ENCODE peak calls at places on chromosomes 16 and 17, in seven cellular contexts. One of them, this sample, is unnamed.

GRCh38 chr17:61848247-61848646 is 15.1 kb downstream of the BRIP1 start:
- DNase-seq in stomach: no peak
- DNase-seq in prostate gland: no peak
- DNase-seq in transverse colon: no peak
- DNase-seq in upper lobe of left lung: no peak
- DNase-seq in K562: no peak
- DNase-seq in endothelial cell of umbilical vein: no peak
- DNase-seq in this sample: no peak

GRCh38 chr17:17235212-17236174 is 1.5 kb downstream of the FLCN start:
- DNase-seq in endothelial cell of umbilical vein: peak
- DNase-seq in K562: peak
- DNase-seq in upper lobe of left lung: no peak
- DNase-seq in stomach: no peak
- DNase-seq in transverse colon: no peak
- DNase-seq in prostate gland: no peak
- DNase-seq in this sample: no peak

GRCh38 chr17:80791758-80792284 is 199.8 kb upstream of the CHMP6 start:
- DNase-seq in K562: peak
- DNase-seq in upper lobe of left lung: no peak
- DNase-seq in prostate gland: no peak
- DNase-seq in stomach: peak
- DNase-seq in transverse colon: peak
- DNase-seq in endothelial cell of umbilical vein: peak
- DNase-seq in this sample: no peak

GRCh38 chr16:57093845-57094564 is 1.6 kb downstream of the CPNE2 start:
- DNase-seq in upper lobe of left lung: no peak
- DNase-seq in transverse colon: peak
- DNase-seq in prostate gland: no peak
- DNase-seq in stomach: no peak
- DNase-seq in K562: no peak
- DNase-seq in endothelial cell of umbilical vein: no peak
- DNase-seq in this sample: no peak

GRCh38 chr17:74274060-74274702 is at the start of gene DNAI2:
- DNase-seq in transverse colon: peak
- DNase-seq in K562: no peak
- DNase-seq in endothelial cell of umbilical vein: no peak
- DNase-seq in prostate gland: no peak
- DNase-seq in upper lobe of left lung: peak
- DNase-seq in stomach: no peak
- DNase-seq in this sample: no peak

GRCh38 chr16:65717006-65717720 is 595.3 kb upstream of the CDH11 start:
- DNase-seq in transverse colon: no peak
- DNase-seq in K562: no peak
- DNase-seq in prostate gland: no peak
- DNase-seq in upper lobe of left lung: no peak
- DNase-seq in stomach: no peak
- DNase-seq in endothelial cell of umbilical vein: no peak
- DNase-seq in this sample: no peak

GRCh38 chr17:79316805-79317204 is 242.2 kb downstream of the ENGASE start:
- DNase-seq in upper lobe of left lung: no peak
- DNase-seq in stomach: no peak
- DNase-seq in K562: no peak
- DNase-seq in prostate gland: no peak
- DNase-seq in transverse colon: no peak
- DNase-seq in endothelial cell of umbilical vein: no peak
- DNase-seq in this sample: no peak

GRCh38 chr17:40605301-40605700 is 40.0 kb upstream of the CCR7 start:
- DNase-seq in transverse colon: no peak
- DNase-seq in upper lobe of left lung: no peak
- DNase-seq in stomach: no peak
- DNase-seq in K562: no peak
- DNase-seq in prostate gland: no peak
- DNase-seq in endothelial cell of umbilical vein: no peak
- DNase-seq in this sample: no peak

GRCh38 chr17:16007439-16007838 is 7.8 kb downstream of the TTC19 start:
- DNase-seq in transverse colon: no peak
- DNase-seq in prostate gland: no peak
- DNase-seq in upper lobe of left lung: no peak
- DNase-seq in endothelial cell of umbilical vein: no peak
- DNase-seq in K562: no peak
- DNase-seq in stomach: no peak
- DNase-seq in this sample: no peak

GRCh38 chr17:18002171-18002570 is 29.5 kb downstream of the DRC3 start:
- DNase-seq in upper lobe of left lung: no peak
- DNase-seq in endothelial cell of umbilical vein: no peak
- DNase-seq in transverse colon: no peak
- DNase-seq in stomach: no peak
- DNase-seq in prostate gland: no peak
- DNase-seq in K562: no peak
- DNase-seq in this sample: no peak

GRCh38 chr16:24729967-24730815 is 740 bp downstream of the TNRC6A start:
- DNase-seq in transverse colon: peak
- DNase-seq in K562: peak
- DNase-seq in prostate gland: peak
- DNase-seq in upper lobe of left lung: no peak
- DNase-seq in endothelial cell of umbilical vein: peak
- DNase-seq in stomach: peak
- DNase-seq in this sample: no peak

GRCh38 chr17:30495586-30495985 is 18.4 kb downstream of the GOSR1 start:
- DNase-seq in upper lobe of left lung: no peak
- DNase-seq in K562: no peak
- DNase-seq in prostate gland: no peak
- DNase-seq in endothelial cell of umbilical vein: peak
- DNase-seq in transverse colon: no peak
- DNase-seq in stomach: no peak
- DNase-seq in this sample: no peak

DNA sequence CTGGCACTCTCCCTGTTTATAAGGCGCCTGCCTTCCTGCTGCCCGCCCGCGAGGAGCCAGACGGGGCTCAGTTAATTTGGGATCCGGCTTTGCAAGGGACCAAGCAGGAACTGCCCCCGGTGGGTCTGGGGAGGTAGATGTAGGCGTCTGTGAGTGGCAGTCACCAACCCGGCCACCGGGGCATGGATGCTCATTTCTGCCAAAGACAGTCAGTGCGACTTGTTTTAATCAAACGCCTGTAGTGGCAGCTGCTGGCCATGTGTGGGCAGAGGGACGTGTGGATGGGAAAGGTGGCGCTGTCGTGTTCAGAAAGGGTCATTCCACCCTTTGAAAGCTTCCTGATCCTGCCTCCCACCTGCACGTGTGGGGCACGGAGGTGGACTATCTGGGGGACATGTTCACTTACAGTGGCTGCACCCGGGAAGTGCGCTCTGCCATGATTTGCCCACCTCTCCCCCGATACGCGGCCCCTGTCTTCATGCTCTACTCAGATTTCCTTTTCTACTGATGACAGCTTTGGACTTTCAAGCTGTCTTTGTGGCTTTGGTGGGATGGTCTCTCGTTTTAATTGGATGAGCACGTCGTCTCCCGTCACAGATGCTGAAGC is 60.3 kb upstream of the CIBAR2 start:
- DNase-seq in endothelial cell of umbilical vein: peak
- DNase-seq in K562: peak
- DNase-seq in prostate gland: no peak
- DNase-seq in stomach: no peak
- DNase-seq in transverse colon: no peak
- DNase-seq in upper lobe of left lung: no peak
- DNase-seq in this sample: peak
- TF ChIP-seq CTCF in endothelial cell of umbilical vein: peak
- TF ChIP-seq CTCF in K562: peak
- TF ChIP-seq CTCF in prostate gland: no peak
- TF ChIP-seq CTCF in stomach: peak
- TF ChIP-seq CTCF in transverse colon: peak
- TF ChIP-seq CTCF in upper lobe of left lung: no peak
- TF ChIP-seq CTCF in this sample: peak

GRCh38 chr17:64327201-64327930 is 63.3 kb downstream of the PECAM1 start:
- DNase-seq in stomach: no peak
- DNase-seq in upper lobe of left lung: no peak
- DNase-seq in endothelial cell of umbilical vein: peak
- DNase-seq in prostate gland: no peak
- DNase-seq in K562: no peak
- DNase-seq in transverse colon: no peak
- DNase-seq in this sample: no peak
- TF ChIP-seq POLR2AphosphoS5 in stomach: peak
- TF ChIP-seq POLR2AphosphoS5 in upper lobe of left lung: peak
- TF ChIP-seq POLR2AphosphoS5 in endothelial cell of umbilical vein: no peak
- TF ChIP-seq POLR2AphosphoS5 in prostate gland: peak
- TF ChIP-seq POLR2AphosphoS5 in K562: no peak
- TF ChIP-seq POLR2AphosphoS5 in transverse colon: no peak
- TF ChIP-seq POLR2AphosphoS5 in this sample: no peak

GRCh38 chr16:50265260-50265659 is 1.1 kb upstream of the ADCY7 start:
- DNase-seq in stomach: peak
- DNase-seq in upper lobe of left lung: no peak
- DNase-seq in K562: peak
- DNase-seq in endothelial cell of umbilical vein: no peak
- DNase-seq in transverse colon: peak
- DNase-seq in prostate gland: no peak
- DNase-seq in this sample: peak
- TF ChIP-seq CTCF in stomach: no peak
- TF ChIP-seq CTCF in upper lobe of left lung: no peak
- TF ChIP-seq CTCF in K562: peak
- TF ChIP-seq CTCF in endothelial cell of umbilical vein: no peak
- TF ChIP-seq CTCF in transverse colon: peak
- TF ChIP-seq CTCF in prostate gland: no peak
- TF ChIP-seq CTCF in this sample: peak

DNA sequence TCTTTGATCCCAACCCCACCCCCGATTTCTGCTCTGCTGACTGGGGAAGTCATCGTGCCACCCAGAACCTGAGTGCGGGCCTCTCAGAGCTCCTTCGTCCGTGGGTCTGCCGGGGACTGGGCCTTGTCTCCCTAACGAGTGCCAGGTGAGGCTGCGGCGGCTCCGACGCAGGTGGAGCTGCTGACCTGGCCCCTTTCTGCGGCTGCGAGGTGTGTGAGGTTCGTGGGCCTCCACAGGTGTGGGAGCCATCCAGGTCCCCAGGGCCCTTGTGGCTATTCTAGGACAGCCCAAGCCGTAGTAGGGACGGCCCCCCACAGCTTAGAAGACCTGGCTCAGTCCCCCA is 3.0 kb downstream of the UBE2I start:
- DNase-seq in endothelial cell of umbilical vein: no peak
- DNase-seq in upper lobe of left lung: no peak
- DNase-seq in prostate gland: no peak
- DNase-seq in transverse colon: no peak
- DNase-seq in K562: no peak
- DNase-seq in stomach: no peak
- DNase-seq in this sample: no peak
- TF ChIP-seq POLR2AphosphoS5 in endothelial cell of umbilical vein: no peak
- TF ChIP-seq POLR2AphosphoS5 in upper lobe of left lung: no peak
- TF ChIP-seq POLR2AphosphoS5 in prostate gland: no peak
- TF ChIP-seq POLR2AphosphoS5 in transverse colon: no peak
- TF ChIP-seq POLR2AphosphoS5 in K562: no peak
- TF ChIP-seq POLR2AphosphoS5 in stomach: no peak
- TF ChIP-seq POLR2AphosphoS5 in this sample: no peak

GRCh38 chr17:45397796-45398195 is 34.9 kb downstream of the ARHGAP27 start:
- DNase-seq in prostate gland: no peak
- DNase-seq in upper lobe of left lung: no peak
- DNase-seq in transverse colon: no peak
- DNase-seq in stomach: no peak
- DNase-seq in endothelial cell of umbilical vein: no peak
- DNase-seq in K562: no peak
- DNase-seq in this sample: no peak

GRCh38 chr17:45395569-45396415 is 36.9 kb downstream of the ARHGAP27 start:
- DNase-seq in K562: no peak
- DNase-seq in transverse colon: no peak
- DNase-seq in upper lobe of left lung: peak
- DNase-seq in endothelial cell of umbilical vein: no peak
- DNase-seq in stomach: no peak
- DNase-seq in prostate gland: no peak
- DNase-seq in this sample: no peak

GRCh38 chr17:45396496-45397205 is 36.0 kb downstream of the ARHGAP27 start:
- DNase-seq in endothelial cell of umbilical vein: no peak
- DNase-seq in prostate gland: no peak
- DNase-seq in transverse colon: no peak
- DNase-seq in K562: no peak
- DNase-seq in upper lobe of left lung: peak
- DNase-seq in stomach: no peak
- DNase-seq in this sample: no peak

GRCh38 chr17:45394913-45395568 is 37.6 kb downstream of the ARHGAP27 start:
- DNase-seq in upper lobe of left lung: peak
- DNase-seq in endothelial cell of umbilical vein: peak
- DNase-seq in K562: peak
- DNase-seq in transverse colon: peak
- DNase-seq in prostate gland: peak
- DNase-seq in stomach: peak
- DNase-seq in this sample: no peak

DNA sequence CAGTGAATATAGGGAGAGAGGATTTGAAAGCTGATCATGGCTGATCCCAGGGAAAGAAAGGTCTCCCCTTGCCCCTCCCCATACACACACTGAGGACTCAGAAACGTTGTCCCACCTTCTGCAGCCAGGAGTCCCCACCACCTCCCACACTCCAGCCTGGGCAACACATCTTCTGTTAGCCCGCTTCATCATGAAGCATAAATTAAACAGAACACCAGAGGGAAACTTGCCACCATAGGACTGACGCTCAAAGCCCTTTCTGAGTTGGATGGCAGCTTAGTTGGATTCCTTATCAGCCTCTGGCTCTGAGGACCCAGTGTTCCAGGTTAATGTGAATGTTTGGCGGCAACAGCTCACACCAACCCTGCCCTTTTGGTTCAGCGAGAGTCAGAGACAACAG is 33.9 kb downstream of the ARHGAP27 start:
- DNase-seq in prostate gland: no peak
- DNase-seq in stomach: no peak
- DNase-seq in upper lobe of left lung: no peak
- DNase-seq in endothelial cell of umbilical vein: no peak
- DNase-seq in transverse colon: no peak
- DNase-seq in K562: no peak
- DNase-seq in this sample: no peak
- TF ChIP-seq CTCF in prostate gland: no peak
- TF ChIP-seq CTCF in stomach: no peak
- TF ChIP-seq CTCF in upper lobe of left lung: no peak
- TF ChIP-seq CTCF in endothelial cell of umbilical vein: no peak
- TF ChIP-seq CTCF in transverse colon: no peak
- TF ChIP-seq CTCF in K562: peak
- TF ChIP-seq CTCF in this sample: no peak

This sample was measured in HL-60.